ENCODE peak calls at places on chromosome 7, in four cellular contexts. X, W, C and O are unnamed samples.

GRCh38 chr7:80218723-80219122 is 84.1 kb downstream of the GNAI1 start:
- DNase-seq in X (peak), W (no peak), C (no peak), O (no peak)

GRCh38 chr7:117750612-117751563 is 122.4 kb downstream of the CTTNBP2 start:
- DNase-seq in X (peak), W (peak), C (no peak), O (no peak)

GRCh38 chr7:46139079-46139478 is 218.0 kb upstream of the IGFBP3 start:
- DNase-seq in X (no peak), W (no peak), C (no peak), O (peak)

GRCh38 chr7:6056616-6057015 is 25.4 kb downstream of the ANKRD61 start:
- DNase-seq in X (no peak), W (peak), C (no peak), O (no peak)

GRCh38 chr7:133950856-133951255 is 176.3 kb upstream of the LRGUK start:
- DNase-seq in X (no peak), W (no peak), C (no peak), O (no peak)

GRCh38 chr7:92035576-92035975 is 94.9 kb downstream of the AKAP9 start:
- DNase-seq in X (no peak), W (no peak), C (no peak), O (no peak)

GRCh38 chr7:501526-501925 is 18.1 kb downstream of the PDGFA start:
- DNase-seq in X (no peak), W (no peak), C (no peak), O (no peak)

GRCh38 chr7:85890244-85890811 is 703.5 kb upstream of the SEMA3D start:
- DNase-seq in X (peak), W (no peak), C (no peak), O (no peak)

GRCh38 chr7:82166666-82167065 is 276.9 kb downstream of the CACNA2D1 start:
- DNase-seq in X (no peak), W (no peak), C (no peak), O (no peak)

GRCh38 chr7:133863362-133864061 is 263.6 kb upstream of the LRGUK start:
- DNase-seq in X (peak), W (no peak), C (no peak), O (no peak)

GRCh38 chr7:90726623-90727022 is 130.5 kb downstream of the CDK14 start:
- DNase-seq in X (no peak), W (no peak), C (no peak), O (no peak)

GRCh38 chr7:144391823-144392255 is 11.7 kb downstream of the NOBOX start:
- DNase-seq in X (peak), W (peak), C (no peak), O (no peak)

GRCh38 chr7:151648429-151648828 is 128.7 kb upstream of the RHEB start:
- DNase-seq in X (no peak), W (no peak), C (no peak), O (no peak)

GRCh38 chr7:47482013-47482761 is 99.7 kb downstream of the TNS3 start:
- DNase-seq in X (no peak), W (peak), C (no peak), O (no peak)

GRCh38 chr7:29723599-29723998 is 82.7 kb upstream of the WIPF3 start:
- DNase-seq in X (no peak), W (no peak), C (no peak), O (no peak)

GRCh38 chr7:98110249-98111022 is 3.8 kb downstream of the LMTK2 start:
- DNase-seq in X (peak), W (no peak), C (no peak), O (no peak)

GRCh38 chr7:51970961-51971655 is 654.5 kb upstream of the COBL start:
- DNase-seq in X (no peak), W (no peak), C (no peak), O (no peak)

GRCh38 chr7:88761779-88762178 is 2.3 kb downstream of the ZNF804B start:
- DNase-seq in X (no peak), W (no peak), C (no peak), O (no peak)

GRCh38 chr7:149624006-149624405 is 126.4 kb upstream of the ZNF746 start:
- DNase-seq in X (peak), W (no peak), C (no peak), O (no peak)

GRCh38 chr7:82413237-82413636 is 30.3 kb downstream of the CACNA2D1 start:
- DNase-seq in X (no peak), W (no peak), C (no peak), O (no peak)

GRCh38 chr7:3722396-3722846 is 421.4 kb downstream of the SDK1 start:
- DNase-seq in X (peak), W (peak), C (peak), O (no peak)

GRCh38 chr7:135991322-135991721 is 14.2 kb upstream of the MTPN start:
- DNase-seq in X (no peak), W (no peak), C (no peak), O (no peak)

GRCh38 chr7:2211926-2212325 is 20.8 kb downstream of the MAD1L1 start:
- DNase-seq in X (no peak), W (no peak), C (no peak), O (no peak)

GRCh38 chr7:157006829-157007469 is 3.5 kb downstream of the MNX1 start:
- DNase-seq in X (no peak), W (no peak), C (no peak), O (no peak)

GRCh38 chr7:157515342-157516041 is 178.7 kb downstream of the DNAJB6 start:
- DNase-seq in X (no peak), W (no peak), C (no peak), O (no peak)

GRCh38 chr7:98745722-98746318 is 124.0 kb downstream of the TMEM130 start:
- DNase-seq in X (peak), W (peak), C (no peak), O (no peak)

GRCh38 chr7:157527686-157528085 is 190.9 kb downstream of the DNAJB6 start:
- DNase-seq in X (no peak), W (no peak), C (no peak), O (no peak)

GRCh38 chr7:155860840-155861479 is 48.7 kb upstream of the SHH start:
- DNase-seq in X (no peak), W (no peak), C (no peak), O (no peak)

GRCh38 chr7:103651978-103652377 is 206.0 kb upstream of the SLC26A5 start:
- DNase-seq in X (no peak), W (no peak), C (no peak), O (no peak)

GRCh38 chr7:20172736-20173334 is 44.3 kb downstream of the MACC1 start:
- DNase-seq in X (peak), W (peak), C (peak), O (no peak)

GRCh38 chr7:145156834-145157233 is 321.0 kb upstream of the TPK1 start:
- DNase-seq in X (no peak), W (no peak), C (no peak), O (no peak)

GRCh38 chr7:93298671-93299070 is 66.5 kb downstream of the VPS50 start:
- DNase-seq in X (no peak), W (no peak), C (no peak), O (no peak)

GRCh38 chr7:93307131-93307660 is 75.0 kb downstream of the VPS50 start:
- DNase-seq in X (peak), W (no peak), C (no peak), O (no peak)

GRCh38 chr7:93298206-93298605 is 66.0 kb downstream of the VPS50 start:
- DNase-seq in X (no peak), W (no peak), C (no peak), O (no peak)

GRCh38 chr7:93301736-93302135 is 69.6 kb downstream of the VPS50 start:
- DNase-seq in X (no peak), W (no peak), C (no peak), O (no peak)
- TF ChIP-seq TAF1 in X (no peak), W (no peak), C (no peak), O (no peak)

GRCh38 chr7:14846405-14846804 is 56.1 kb downstream of the DGKB start:
- DNase-seq in X (no peak), W (no peak), C (no peak), O (no peak)
- TF ChIP-seq TAF1 in X (no peak), W (no peak), C (no peak), O (no peak)

DNA sequence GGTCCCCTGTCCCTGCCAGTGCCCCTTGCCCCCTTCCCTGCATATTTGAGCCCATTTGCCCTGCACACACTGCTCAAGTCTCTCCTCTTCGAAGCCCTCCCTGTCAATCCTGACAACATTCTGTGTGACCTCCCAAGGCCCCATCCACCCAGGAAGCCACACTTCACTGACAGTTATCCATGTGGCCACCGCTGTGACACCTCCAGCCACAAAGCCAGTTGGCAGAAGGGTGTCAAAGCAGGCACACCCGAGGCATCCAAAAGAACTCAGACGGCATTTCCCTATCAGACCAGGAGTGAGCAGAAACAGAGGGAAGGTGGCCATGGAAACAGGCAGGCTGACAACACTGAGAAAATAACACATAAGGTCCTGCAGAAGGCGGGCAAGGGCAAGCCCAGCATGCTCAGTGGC is 4.6 kb downstream of the POLM start:
- DNase-seq in X (no peak), W (no peak), C (no peak), O (no peak)
- TF ChIP-seq TAF1 in X (no peak), W (no peak), C (no peak), O (no peak)

DNA sequence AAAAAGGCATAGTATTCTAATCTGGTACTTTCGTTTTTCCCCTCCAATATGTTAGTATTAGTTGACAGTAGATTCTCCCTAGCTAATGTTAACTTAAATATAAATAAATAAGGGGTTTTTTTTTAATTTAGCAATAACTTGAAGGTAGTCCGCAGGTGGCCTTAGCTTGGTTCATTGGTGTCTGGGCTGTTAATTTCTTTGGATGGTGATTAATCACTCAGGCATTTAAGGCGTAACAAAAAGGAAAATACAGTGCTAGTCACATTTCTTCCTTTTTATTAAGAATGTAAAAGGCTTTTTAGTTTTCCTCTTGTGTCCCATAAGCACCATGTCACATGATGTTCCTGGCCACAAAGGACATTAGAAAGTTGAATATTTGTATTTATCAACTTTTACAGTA is 161.0 kb upstream of the POT1 start:
- DNase-seq in X (no peak), W (no peak), C (no peak), O (no peak)
- TF ChIP-seq TAF1 in X (no peak), W (no peak), C (no peak), O (no peak)

GRCh38 chr7:141619745-141620144 is 68.5 kb downstream of the AGK start:
- DNase-seq in X (no peak), W (no peak), C (no peak), O (no peak)

DNA sequence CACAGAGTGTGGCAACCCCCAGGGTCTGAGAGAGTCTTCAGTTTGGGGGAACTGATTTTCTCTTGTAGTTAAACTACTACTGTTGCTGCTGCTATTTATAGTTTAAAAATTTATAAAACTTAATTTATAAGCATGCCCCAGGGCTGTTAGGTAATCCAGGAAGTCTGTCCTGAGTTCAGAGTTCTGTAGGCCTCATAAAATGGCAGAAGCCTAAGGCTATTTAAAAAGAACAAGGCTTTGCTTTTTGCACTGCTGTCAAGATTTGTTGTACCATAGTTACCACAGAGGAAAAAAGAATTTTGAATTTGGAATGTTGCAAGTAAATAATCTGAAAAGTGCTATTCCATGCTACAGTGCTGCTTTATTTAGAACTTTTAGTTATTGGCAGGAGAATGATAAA is 66.1 kb downstream of the AGK start:
- DNase-seq in X (no peak), W (no peak), C (no peak), O (no peak)
- TF ChIP-seq TAF1 in X (no peak), W (no peak), C (no peak), O (no peak)